ENCODE peak calls at places on chromosomes 13 and 19, in ten cellular contexts. One of them, this sample, is unnamed.

GRCh38 chr19:2627319-2627829 is 75.1 kb downstream of the GNG7 start:
- DNase-seq in A673: peak
- DNase-seq in fibroblast of lung: peak
- DNase-seq in BE2C: no peak
- DNase-seq in GM06990: peak
- DNase-seq in uterus: peak
- DNase-seq in DND-41: peak
- DNase-seq in CD4-positive, CD25-positive, alpha-beta regulatory T cell: peak
- DNase-seq in mesenchymal stem cell: peak
- DNase-seq in tibial nerve: peak
- DNase-seq in this sample: peak

GRCh38 chr19:6020166-6020967 is 42.4 kb upstream of the RANBP3 start:
- DNase-seq in CD4-positive, CD25-positive, alpha-beta regulatory T cell: peak
- DNase-seq in tibial nerve: no peak
- DNase-seq in uterus: no peak
- DNase-seq in BE2C: no peak
- DNase-seq in GM06990: no peak
- DNase-seq in fibroblast of lung: no peak
- DNase-seq in A673: no peak
- DNase-seq in mesenchymal stem cell: peak
- DNase-seq in DND-41: no peak
- DNase-seq in this sample: no peak

GRCh38 chr13:21800847-21801616 is 130.2 kb downstream of the FGF9 start:
- DNase-seq in mesenchymal stem cell: no peak
- DNase-seq in BE2C: no peak
- DNase-seq in DND-41: no peak
- DNase-seq in tibial nerve: no peak
- DNase-seq in fibroblast of lung: no peak
- DNase-seq in uterus: no peak
- DNase-seq in CD4-positive, CD25-positive, alpha-beta regulatory T cell: no peak
- DNase-seq in A673: no peak
- DNase-seq in GM06990: no peak
- DNase-seq in this sample: no peak

GRCh38 chr19:10086032-10086903 is at the start of gene SHFL:
- DNase-seq in GM06990: peak
- DNase-seq in A673: peak
- DNase-seq in CD4-positive, CD25-positive, alpha-beta regulatory T cell: peak
- DNase-seq in fibroblast of lung: peak
- DNase-seq in DND-41: peak
- DNase-seq in tibial nerve: peak
- DNase-seq in uterus: peak
- DNase-seq in mesenchymal stem cell: peak
- DNase-seq in BE2C: no peak
- DNase-seq in this sample: no peak

GRCh38 chr13:109370486-109370885 is 415.9 kb downstream of the IRS2 start:
- DNase-seq in CD4-positive, CD25-positive, alpha-beta regulatory T cell: no peak
- DNase-seq in BE2C: no peak
- DNase-seq in GM06990: no peak
- DNase-seq in uterus: no peak
- DNase-seq in fibroblast of lung: no peak
- DNase-seq in tibial nerve: no peak
- DNase-seq in DND-41: no peak
- DNase-seq in mesenchymal stem cell: no peak
- DNase-seq in A673: no peak
- DNase-seq in this sample: no peak

GRCh38 chr19:53828531-53828930 is 4.4 kb upstream of the NLRP12 start:
- DNase-seq in uterus: no peak
- DNase-seq in tibial nerve: no peak
- DNase-seq in A673: no peak
- DNase-seq in CD4-positive, CD25-positive, alpha-beta regulatory T cell: no peak
- DNase-seq in DND-41: no peak
- DNase-seq in GM06990: no peak
- DNase-seq in BE2C: no peak
- DNase-seq in fibroblast of lung: no peak
- DNase-seq in mesenchymal stem cell: no peak
- DNase-seq in this sample: no peak

GRCh38 chr19:44113784-44114390 is 688 bp downstream of the ZNF225 start:
- DNase-seq in mesenchymal stem cell: no peak
- DNase-seq in CD4-positive, CD25-positive, alpha-beta regulatory T cell: peak
- DNase-seq in uterus: peak
- DNase-seq in DND-41: peak
- DNase-seq in tibial nerve: no peak
- DNase-seq in GM06990: no peak
- DNase-seq in A673: peak
- DNase-seq in fibroblast of lung: no peak
- DNase-seq in BE2C: no peak
- DNase-seq in this sample: peak

GRCh38 chr13:112687836-112688559 is 1.8 kb upstream of the ATP11A start:
- DNase-seq in CD4-positive, CD25-positive, alpha-beta regulatory T cell: no peak
- DNase-seq in BE2C: no peak
- DNase-seq in mesenchymal stem cell: no peak
- DNase-seq in DND-41: no peak
- DNase-seq in fibroblast of lung: no peak
- DNase-seq in tibial nerve: no peak
- DNase-seq in GM06990: no peak
- DNase-seq in uterus: no peak
- DNase-seq in A673: no peak
- DNase-seq in this sample: no peak

GRCh38 chr13:38543561-38543960 is 143.3 kb upstream of the FREM2 start:
- DNase-seq in A673: no peak
- DNase-seq in fibroblast of lung: peak
- DNase-seq in CD4-positive, CD25-positive, alpha-beta regulatory T cell: no peak
- DNase-seq in tibial nerve: no peak
- DNase-seq in uterus: no peak
- DNase-seq in mesenchymal stem cell: no peak
- DNase-seq in DND-41: no peak
- DNase-seq in GM06990: no peak
- DNase-seq in BE2C: no peak
- DNase-seq in this sample: no peak

GRCh38 chr19:48629599-48630288 is 7.4 kb downstream of the DBP start:
- DNase-seq in GM06990: no peak
- DNase-seq in fibroblast of lung: peak
- DNase-seq in DND-41: peak
- DNase-seq in uterus: peak
- DNase-seq in CD4-positive, CD25-positive, alpha-beta regulatory T cell: no peak
- DNase-seq in tibial nerve: no peak
- DNase-seq in BE2C: peak
- DNase-seq in mesenchymal stem cell: peak
- DNase-seq in A673: peak
- DNase-seq in this sample: peak

GRCh38 chr13:112510002-112510780 is 77.8 kb downstream of the TUBGCP3 start:
- DNase-seq in A673: peak
- DNase-seq in mesenchymal stem cell: peak
- DNase-seq in uterus: no peak
- DNase-seq in tibial nerve: no peak
- DNase-seq in fibroblast of lung: peak
- DNase-seq in CD4-positive, CD25-positive, alpha-beta regulatory T cell: peak
- DNase-seq in GM06990: no peak
- DNase-seq in BE2C: peak
- DNase-seq in DND-41: peak
- DNase-seq in this sample: peak

GRCh38 chr13:25112856-25113255 is 16.9 kb downstream of the PABPC3 start:
- DNase-seq in mesenchymal stem cell: no peak
- DNase-seq in BE2C: no peak
- DNase-seq in CD4-positive, CD25-positive, alpha-beta regulatory T cell: no peak
- DNase-seq in DND-41: no peak
- DNase-seq in GM06990: no peak
- DNase-seq in A673: no peak
- DNase-seq in tibial nerve: no peak
- DNase-seq in uterus: no peak
- DNase-seq in fibroblast of lung: no peak
- DNase-seq in this sample: no peak

GRCh38 chr13:105921711-105922110 is 613.8 kb downstream of the EFNB2 start:
- DNase-seq in fibroblast of lung: no peak
- DNase-seq in mesenchymal stem cell: no peak
- DNase-seq in A673: no peak
- DNase-seq in CD4-positive, CD25-positive, alpha-beta regulatory T cell: no peak
- DNase-seq in GM06990: no peak
- DNase-seq in BE2C: no peak
- DNase-seq in tibial nerve: no peak
- DNase-seq in uterus: no peak
- DNase-seq in DND-41: no peak
- DNase-seq in this sample: no peak

GRCh38 chr19:13727798-13728197 is 36.5 kb upstream of the MRI1 start:
- DNase-seq in BE2C: no peak
- DNase-seq in fibroblast of lung: peak
- DNase-seq in tibial nerve: no peak
- DNase-seq in A673: peak
- DNase-seq in CD4-positive, CD25-positive, alpha-beta regulatory T cell: no peak
- DNase-seq in mesenchymal stem cell: no peak
- DNase-seq in GM06990: no peak
- DNase-seq in uterus: peak
- DNase-seq in DND-41: no peak
- DNase-seq in this sample: no peak

GRCh38 chr19:40512473-40513344 is 45.9 kb downstream of the SPTBN4 start:
- DNase-seq in BE2C: no peak
- DNase-seq in GM06990: no peak
- DNase-seq in A673: no peak
- DNase-seq in DND-41: no peak
- DNase-seq in mesenchymal stem cell: peak
- DNase-seq in tibial nerve: no peak
- DNase-seq in uterus: no peak
- DNase-seq in fibroblast of lung: peak
- DNase-seq in CD4-positive, CD25-positive, alpha-beta regulatory T cell: no peak
- DNase-seq in this sample: peak

GRCh38 chr13:73039201-73040108 is 19.4 kb upstream of the KLF5 start:
- DNase-seq in CD4-positive, CD25-positive, alpha-beta regulatory T cell: no peak
- DNase-seq in uterus: no peak
- DNase-seq in DND-41: no peak
- DNase-seq in mesenchymal stem cell: no peak
- DNase-seq in BE2C: no peak
- DNase-seq in GM06990: no peak
- DNase-seq in fibroblast of lung: no peak
- DNase-seq in A673: no peak
- DNase-seq in tibial nerve: no peak
- DNase-seq in this sample: peak

GRCh38 chr13:44274838-44275237 is 98.8 kb upstream of the SERP2 start:
- DNase-seq in A673: no peak
- DNase-seq in tibial nerve: no peak
- DNase-seq in DND-41: peak
- DNase-seq in CD4-positive, CD25-positive, alpha-beta regulatory T cell: peak
- DNase-seq in BE2C: peak
- DNase-seq in mesenchymal stem cell: no peak
- DNase-seq in uterus: peak
- DNase-seq in GM06990: no peak
- DNase-seq in fibroblast of lung: no peak
- DNase-seq in this sample: no peak

GRCh38 chr19:33621811-33622504 is at the start of gene CHST8:
- DNase-seq in fibroblast of lung: peak
- DNase-seq in CD4-positive, CD25-positive, alpha-beta regulatory T cell: no peak
- DNase-seq in A673: peak
- DNase-seq in tibial nerve: no peak
- DNase-seq in uterus: no peak
- DNase-seq in GM06990: no peak
- DNase-seq in DND-41: no peak
- DNase-seq in BE2C: peak
- DNase-seq in mesenchymal stem cell: no peak
- DNase-seq in this sample: peak
- H3K4me3 ChIP-seq in fibroblast of lung: no peak
- H3K4me3 ChIP-seq in CD4-positive, CD25-positive, alpha-beta regulatory T cell: no peak
- H3K4me3 ChIP-seq in A673: peak
- H3K4me3 ChIP-seq in tibial nerve: peak
- H3K4me3 ChIP-seq in uterus: no peak
- H3K4me3 ChIP-seq in GM06990: no peak
- H3K4me3 ChIP-seq in DND-41: no peak
- H3K4me3 ChIP-seq in BE2C: peak
- H3K4me3 ChIP-seq in mesenchymal stem cell: no peak
- H3K4me3 ChIP-seq in this sample: peak

GRCh38 chr19:15463865-15464371 is 426 bp downstream of the RASAL3 start:
- DNase-seq in uterus: no peak
- DNase-seq in BE2C: no peak
- DNase-seq in mesenchymal stem cell: no peak
- DNase-seq in fibroblast of lung: no peak
- DNase-seq in DND-41: peak
- DNase-seq in GM06990: peak
- DNase-seq in tibial nerve: no peak
- DNase-seq in CD4-positive, CD25-positive, alpha-beta regulatory T cell: peak
- DNase-seq in A673: no peak
- DNase-seq in this sample: no peak
- H3K4me3 ChIP-seq in uterus: no peak
- H3K4me3 ChIP-seq in BE2C: no peak
- H3K4me3 ChIP-seq in mesenchymal stem cell: no peak
- H3K4me3 ChIP-seq in fibroblast of lung: no peak
- H3K4me3 ChIP-seq in DND-41: peak
- H3K4me3 ChIP-seq in GM06990: peak
- H3K4me3 ChIP-seq in tibial nerve: peak
- H3K4me3 ChIP-seq in CD4-positive, CD25-positive, alpha-beta regulatory T cell: peak
- H3K4me3 ChIP-seq in A673: no peak
- H3K4me3 ChIP-seq in this sample: no peak

GRCh38 chr19:19661141-19661674 is 2.3 kb downstream of the ATP13A1 start:
- DNase-seq in GM06990: no peak
- DNase-seq in uterus: no peak
- DNase-seq in BE2C: no peak
- DNase-seq in fibroblast of lung: no peak
- DNase-seq in mesenchymal stem cell: no peak
- DNase-seq in CD4-positive, CD25-positive, alpha-beta regulatory T cell: no peak
- DNase-seq in DND-41: no peak
- DNase-seq in A673: no peak
- DNase-seq in tibial nerve: no peak
- DNase-seq in this sample: no peak
- H3K4me3 ChIP-seq in GM06990: peak
- H3K4me3 ChIP-seq in uterus: no peak
- H3K4me3 ChIP-seq in BE2C: peak
- H3K4me3 ChIP-seq in fibroblast of lung: no peak
- H3K4me3 ChIP-seq in mesenchymal stem cell: no peak
- H3K4me3 ChIP-seq in CD4-positive, CD25-positive, alpha-beta regulatory T cell: peak
- H3K4me3 ChIP-seq in DND-41: no peak
- H3K4me3 ChIP-seq in A673: no peak
- H3K4me3 ChIP-seq in tibial nerve: no peak
- H3K4me3 ChIP-seq in this sample: no peak

GRCh38 chr13:30388401-30389283 is 33.7 kb upstream of the UBE2L5 start:
- DNase-seq in fibroblast of lung: no peak
- DNase-seq in mesenchymal stem cell: no peak
- DNase-seq in A673: no peak
- DNase-seq in BE2C: no peak
- DNase-seq in DND-41: peak
- DNase-seq in CD4-positive, CD25-positive, alpha-beta regulatory T cell: no peak
- DNase-seq in uterus: peak
- DNase-seq in tibial nerve: no peak
- DNase-seq in GM06990: no peak
- DNase-seq in this sample: peak
- H3K4me3 ChIP-seq in fibroblast of lung: no peak
- H3K4me3 ChIP-seq in mesenchymal stem cell: no peak
- H3K4me3 ChIP-seq in A673: no peak
- H3K4me3 ChIP-seq in BE2C: no peak
- H3K4me3 ChIP-seq in DND-41: no peak
- H3K4me3 ChIP-seq in CD4-positive, CD25-positive, alpha-beta regulatory T cell: peak
- H3K4me3 ChIP-seq in uterus: no peak
- H3K4me3 ChIP-seq in tibial nerve: no peak
- H3K4me3 ChIP-seq in GM06990: no peak
- H3K4me3 ChIP-seq in this sample: no peak